ENCODE peak calls at places on chromosomes 6 and 20, in six cellular contexts. One of them, this sample, is unnamed.
A peak's percentile ranks its signal among the peaks of the same experiment; 100 is the strongest.

GRCh38 chr20:20955837-20956236 is 150.3 kb downstream of the LINC00237 start:
- DNase-seq in neuronal stem cell: no peak
- DNase-seq in H9: no peak
- DNase-seq in mesenchymal stem cell: no peak
- DNase-seq in mesendoderm: peak; percentile 21
- DNase-seq in H1: no peak
- DNase-seq in this sample: no peak

GRCh38 chr6:135820340-135820739 is 31.2 kb upstream of the PDE7B start:
- DNase-seq in mesendoderm: no peak
- DNase-seq in neuronal stem cell: no peak
- DNase-seq in H9: no peak
- DNase-seq in mesenchymal stem cell: no peak
- DNase-seq in H1: no peak
- DNase-seq in this sample: no peak

GRCh38 chr20:33667245-33668086 is 723 bp downstream of the ACTL10 start:
- DNase-seq in H1: no peak
- DNase-seq in mesenchymal stem cell: no peak
- DNase-seq in mesendoderm: peak; percentile 75
- DNase-seq in neuronal stem cell: no peak
- DNase-seq in H9: peak; percentile 89
- DNase-seq in this sample: peak; percentile 54

GRCh38 chr6:133033263-133033662 is 207.9 kb upstream of the EYA4 start:
- DNase-seq in neuronal stem cell: no peak
- DNase-seq in H9: no peak
- DNase-seq in H1: no peak
- DNase-seq in mesenchymal stem cell: no peak
- DNase-seq in mesendoderm: no peak
- DNase-seq in this sample: peak; percentile 62

GRCh38 chr20:49938173-49939163 is 2.3 kb downstream of the RNF114 start:
- DNase-seq in neuronal stem cell: no peak
- DNase-seq in H1: no peak
- DNase-seq in mesendoderm: no peak
- DNase-seq in mesenchymal stem cell: peak; percentile 71
- DNase-seq in H9: no peak
- DNase-seq in this sample: peak; percentile 82

GRCh38 chr20:38221041-38221589 is 39.4 kb downstream of the KIAA1755 start:
- DNase-seq in mesendoderm: peak; percentile 86
- DNase-seq in H9: peak; percentile 89
- DNase-seq in neuronal stem cell: peak; percentile 80
- DNase-seq in mesenchymal stem cell: peak; percentile 74
- DNase-seq in H1: peak; percentile 99
- DNase-seq in this sample: peak; percentile 52

GRCh38 chr6:170087946-170088348 is 202.9 kb downstream of the DLL1 start:
- DNase-seq in mesenchymal stem cell: no peak
- DNase-seq in neuronal stem cell: no peak
- DNase-seq in H9: peak; percentile 30
- DNase-seq in H1: peak; percentile 43
- DNase-seq in mesendoderm: no peak
- DNase-seq in this sample: no peak

GRCh38 chr6:132764370-132764769 is 6.7 kb upstream of the VNN2 start:
- DNase-seq in mesendoderm: peak; percentile 36
- DNase-seq in H9: no peak
- DNase-seq in mesenchymal stem cell: peak; percentile 49
- DNase-seq in neuronal stem cell: no peak
- DNase-seq in H1: no peak
- DNase-seq in this sample: peak; percentile 83

GRCh38 chr20:835220-836045 is 1.9 kb downstream of the FAM110A start:
- DNase-seq in H1: no peak
- DNase-seq in mesenchymal stem cell: no peak
- DNase-seq in H9: no peak
- DNase-seq in mesendoderm: no peak
- DNase-seq in neuronal stem cell: no peak
- DNase-seq in this sample: no peak

GRCh38 chr6:34391023-34391485 is 1.4 kb downstream of the NUDT3 start:
- DNase-seq in H9: no peak
- DNase-seq in mesendoderm: peak; percentile 14
- DNase-seq in neuronal stem cell: no peak
- DNase-seq in mesenchymal stem cell: peak; percentile 77
- DNase-seq in H1: no peak
- DNase-seq in this sample: peak; percentile 71

GRCh38 chr6:2737885-2738284 is 12.8 kb downstream of the MYLK4 start:
- DNase-seq in H1: no peak
- DNase-seq in mesendoderm: no peak
- DNase-seq in H9: no peak
- DNase-seq in neuronal stem cell: no peak
- DNase-seq in mesenchymal stem cell: no peak
- DNase-seq in this sample: no peak

GRCh38 chr20:50510706-50511401 is 671 bp downstream of the PTPN1 start:
- DNase-seq in neuronal stem cell: peak; percentile 17
- DNase-seq in mesenchymal stem cell: no peak
- DNase-seq in mesendoderm: no peak
- DNase-seq in H1: no peak
- DNase-seq in H9: no peak
- DNase-seq in this sample: no peak

GRCh38 chr20:5621305-5621704 is 128.9 kb upstream of the SHLD1 start:
- DNase-seq in mesendoderm: no peak
- DNase-seq in H9: no peak
- DNase-seq in neuronal stem cell: no peak
- DNase-seq in H1: no peak
- DNase-seq in mesenchymal stem cell: no peak
- DNase-seq in this sample: no peak

GRCh38 chr6:147974376-147974775 is 368.3 kb upstream of the SASH1 start:
- DNase-seq in mesenchymal stem cell: peak; percentile 22
- DNase-seq in H1: no peak
- DNase-seq in H9: no peak
- DNase-seq in neuronal stem cell: no peak
- DNase-seq in mesendoderm: peak; percentile 78
- DNase-seq in this sample: peak; percentile 32

GRCh38 chr6:25601797-25602679 is 50.0 kb upstream of the SCGN start:
- DNase-seq in neuronal stem cell: peak; percentile 27
- DNase-seq in mesendoderm: peak; percentile 45
- DNase-seq in mesenchymal stem cell: peak; percentile 55
- DNase-seq in H9: no peak
- DNase-seq in H1: no peak
- DNase-seq in this sample: peak; percentile 67

GRCh38 chr6:134689676-134690447 is 260.0 kb downstream of the ALDH8A1 start:
- DNase-seq in neuronal stem cell: no peak
- DNase-seq in H9: no peak
- DNase-seq in mesendoderm: no peak
- DNase-seq in H1: no peak
- DNase-seq in mesenchymal stem cell: no peak
- DNase-seq in this sample: no peak

GRCh38 chr6:75233097-75233615 is 10.4 kb downstream of the COX7A2 start:
- DNase-seq in H9: no peak
- DNase-seq in mesendoderm: no peak
- DNase-seq in H1: no peak
- DNase-seq in mesenchymal stem cell: no peak
- DNase-seq in neuronal stem cell: no peak
- DNase-seq in this sample: no peak

GRCh38 chr6:87200469-87201174 is 45.3 kb downstream of the ZNF292 start:
- DNase-seq in mesenchymal stem cell: peak; percentile 18
- DNase-seq in neuronal stem cell: no peak
- DNase-seq in H1: no peak
- DNase-seq in H9: no peak
- DNase-seq in mesendoderm: no peak
- DNase-seq in this sample: peak; percentile 41

GRCh38 chr6:36962874-36963273 is 8.3 kb downstream of the PI16 start:
- DNase-seq in neuronal stem cell: peak; percentile 71
- DNase-seq in mesenchymal stem cell: peak; percentile 65
- DNase-seq in mesendoderm: peak; percentile 96
- DNase-seq in H1: peak; percentile 95
- DNase-seq in H9: peak; percentile 93
- DNase-seq in this sample: peak; percentile 51

GRCh38 chr6:47262226-47262625 is 47.5 kb downstream of the TNFRSF21 start:
- DNase-seq in H9: no peak
- DNase-seq in mesendoderm: no peak
- DNase-seq in mesenchymal stem cell: no peak
- DNase-seq in H1: no peak
- DNase-seq in neuronal stem cell: no peak
- DNase-seq in this sample: no peak

GRCh38 chr6:327538-328183 is 35.4 kb downstream of the DUSP22 start:
- DNase-seq in mesenchymal stem cell: no peak
- DNase-seq in neuronal stem cell: no peak
- DNase-seq in mesendoderm: no peak
- DNase-seq in H9: no peak
- DNase-seq in H1: no peak
- DNase-seq in this sample: peak; percentile 35

GRCh38 chr6:16109659-16110300 is 19.1 kb upstream of the MYLIP start:
- DNase-seq in H1: no peak
- DNase-seq in neuronal stem cell: no peak
- DNase-seq in mesenchymal stem cell: peak; percentile 30
- DNase-seq in mesendoderm: no peak
- DNase-seq in H9: no peak
- DNase-seq in this sample: no peak

GRCh38 chr6:66522864-66523263 is 815.8 kb upstream of the EYS start:
- DNase-seq in mesendoderm: no peak
- DNase-seq in mesenchymal stem cell: no peak
- DNase-seq in neuronal stem cell: no peak
- DNase-seq in H9: no peak
- DNase-seq in H1: no peak
- DNase-seq in this sample: no peak

GRCh38 chr6:33589723-33590530 is 9.9 kb upstream of the BAK1 start:
- DNase-seq in mesenchymal stem cell: peak; percentile 84
- DNase-seq in H1: peak; percentile 89
- DNase-seq in mesendoderm: peak; percentile 85
- DNase-seq in neuronal stem cell: no peak
- DNase-seq in H9: peak; percentile 87
- DNase-seq in this sample: peak; percentile 92

DNA sequence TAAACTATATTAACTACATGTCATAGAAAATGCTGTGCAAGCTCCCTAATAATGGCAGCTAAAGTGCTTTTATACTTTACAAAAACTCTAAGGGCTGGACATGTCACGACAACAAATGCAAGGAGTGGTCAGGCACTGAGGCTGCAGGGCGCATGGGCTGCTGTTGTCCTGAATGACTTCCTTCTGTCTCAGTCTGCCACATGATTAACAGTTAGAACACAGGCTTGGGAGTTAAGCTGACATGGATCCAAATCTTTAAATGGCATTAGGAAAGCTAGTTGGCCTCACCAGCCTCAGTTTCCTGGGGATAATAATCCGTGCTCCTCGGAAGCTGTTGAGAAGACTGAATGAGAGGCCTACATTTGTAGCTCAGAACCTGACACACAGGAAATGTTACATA is 57.4 kb downstream of the PREP start:
- DNase-seq in mesenchymal stem cell: peak; percentile 6
- DNase-seq in neuronal stem cell: no peak
- DNase-seq in H9: no peak
- DNase-seq in mesendoderm: no peak
- DNase-seq in H1: no peak
- DNase-seq in this sample: no peak
- H3K27ac ChIP-seq in mesenchymal stem cell: no peak overlapping the region
- H3K27ac ChIP-seq in neuronal stem cell: no peak overlapping the region
- H3K27ac ChIP-seq in H9: no peak overlapping the region
- H3K27ac ChIP-seq in mesendoderm: no peak overlapping the region
- H3K27ac ChIP-seq in H1: no peak overlapping the region
- H3K27ac ChIP-seq in this sample: peak overlapping the region; percentile 71

DNA sequence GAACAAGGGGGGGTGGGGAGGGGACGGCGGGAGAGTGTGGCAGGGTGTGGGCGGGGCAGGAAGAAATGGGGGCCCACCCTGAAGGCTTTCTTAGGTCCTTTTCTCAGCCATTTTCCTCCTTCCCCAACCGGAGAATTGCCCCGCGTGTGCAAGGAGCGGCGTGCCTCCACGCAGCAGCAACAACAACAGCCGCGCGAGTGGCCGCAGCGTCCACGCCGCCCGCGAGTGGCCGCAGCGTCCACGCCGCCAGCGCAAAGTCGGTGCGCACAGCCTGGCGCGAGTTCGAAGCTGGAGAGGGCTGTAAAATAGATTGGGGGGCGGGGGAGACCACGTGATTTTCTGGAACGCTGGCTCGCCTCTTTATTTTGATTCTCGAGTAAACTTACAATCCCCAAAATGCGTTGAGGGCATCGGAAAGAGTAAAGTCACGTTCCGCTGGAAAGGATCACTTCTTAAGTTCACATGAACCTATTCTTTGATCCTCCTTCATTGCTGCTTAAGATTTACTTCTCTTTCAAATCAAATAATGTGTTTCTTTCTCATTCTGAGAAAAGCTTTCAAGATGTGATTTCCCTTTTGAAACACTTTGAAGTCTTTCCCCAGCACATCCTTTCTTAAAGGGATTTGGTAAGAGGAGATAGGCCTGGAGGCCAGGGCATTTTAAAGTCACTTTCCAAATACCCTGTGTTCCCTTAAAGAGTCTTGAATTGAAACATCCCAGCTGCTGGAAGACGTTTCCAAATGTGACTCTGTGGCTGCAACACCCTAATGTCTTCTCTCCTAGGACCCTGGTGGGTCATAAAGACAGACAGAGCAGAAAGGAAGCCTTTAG is 66.7 kb upstream of the ZNF217 start:
- DNase-seq in neuronal stem cell: no peak
- DNase-seq in mesenchymal stem cell: peak; percentile 24
- DNase-seq in H9: peak; percentile 37
- DNase-seq in H1: peak; percentile 53
- DNase-seq in mesendoderm: no peak
- DNase-seq in this sample: peak; percentile 17
- H3K18ac ChIP-seq in neuronal stem cell: peak overlapping the region; percentile 99
- H3K18ac ChIP-seq in mesenchymal stem cell: peak overlapping the region; percentile 91
- H3K18ac ChIP-seq in H9: peak overlapping the region; percentile 90
- H3K18ac ChIP-seq in H1: peak overlapping the region; percentile 89
- H3K18ac ChIP-seq in mesendoderm: no peak overlapping the region
- H3K18ac ChIP-seq in this sample: peak overlapping the region; percentile 92

DNA sequence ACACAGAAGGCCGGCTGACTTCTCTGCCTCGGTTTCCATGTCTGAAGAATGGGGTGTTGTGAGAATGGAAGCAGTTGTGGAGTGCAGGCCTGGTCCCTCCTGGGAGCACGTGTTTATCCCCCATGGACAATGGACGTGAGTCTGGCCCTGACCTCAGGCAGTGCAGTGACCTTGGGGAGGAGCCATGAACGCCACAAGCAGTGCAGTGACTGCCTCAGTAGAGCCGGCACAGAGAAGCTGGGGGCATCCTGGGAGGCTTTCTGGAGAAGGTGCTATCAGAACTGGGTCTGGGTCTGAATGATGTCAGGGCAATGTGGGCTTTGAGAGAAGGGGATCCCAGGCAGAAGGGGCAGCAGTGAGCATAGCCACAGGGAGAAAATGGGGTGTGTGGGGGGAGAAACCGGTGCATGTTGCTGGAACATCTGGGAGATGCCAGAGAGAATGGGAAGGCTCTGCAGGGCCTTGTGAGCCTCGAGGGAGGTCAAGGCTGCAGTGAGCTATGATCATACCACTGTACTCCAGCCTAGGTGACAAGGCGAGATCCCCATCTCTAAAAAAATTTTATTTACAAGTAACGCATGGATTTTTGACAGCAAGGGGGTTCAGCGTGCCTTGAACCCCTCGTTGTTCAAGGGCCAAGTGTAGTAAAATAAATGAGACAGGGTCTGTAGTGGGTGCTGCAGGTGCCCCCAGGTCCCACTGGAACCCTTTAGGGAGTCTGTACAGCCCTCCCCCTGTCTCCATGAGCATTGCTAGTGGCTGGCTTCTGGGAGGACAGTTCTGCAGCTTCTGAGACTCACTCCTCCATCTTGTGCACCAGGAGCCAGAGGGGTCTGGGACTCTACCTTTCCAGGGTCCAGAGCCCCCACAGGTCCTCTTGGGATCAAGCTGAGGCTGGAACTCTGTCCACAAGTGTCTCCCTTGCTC is 27.0 kb upstream of the ZBP1 start:
- DNase-seq in H1: no peak
- DNase-seq in H9: no peak
- DNase-seq in neuronal stem cell: no peak
- DNase-seq in mesenchymal stem cell: no peak
- DNase-seq in mesendoderm: no peak
- DNase-seq in this sample: no peak
- H3K27ac ChIP-seq in H1: no peak overlapping the region
- H3K27ac ChIP-seq in H9: no peak overlapping the region
- H3K27ac ChIP-seq in neuronal stem cell: no peak overlapping the region
- H3K27ac ChIP-seq in mesenchymal stem cell: no peak overlapping the region
- H3K27ac ChIP-seq in mesendoderm: no peak overlapping the region
- H3K27ac ChIP-seq in this sample: no peak overlapping the region

GRCh38 chr20:3209023-3209945 is at the start of gene ITPA:
- DNase-seq in mesendoderm: peak; percentile 68
- DNase-seq in H1: peak; percentile 77
- DNase-seq in neuronal stem cell: peak; percentile 46
- DNase-seq in mesenchymal stem cell: peak; percentile 63
- DNase-seq in H9: peak; percentile 67
- DNase-seq in this sample: peak; percentile 20
- H3K18ac ChIP-seq in mesendoderm: peak within 1 kb of the TSS; percentile 89
- H3K18ac ChIP-seq in H1: peak within 1 kb of the TSS; percentile 43
- H3K18ac ChIP-seq in neuronal stem cell: peak within 1 kb of the TSS; percentile 61
- H3K18ac ChIP-seq in mesenchymal stem cell: peak within 1 kb of the TSS; percentile 92
- H3K18ac ChIP-seq in H9: no peak within 1 kb of the TSS
- H3K18ac ChIP-seq in this sample: peak within 1 kb of the TSS; percentile 76